ENCODE peak calls at places on chromosomes 4 and X, in seven cellular contexts. A, L, E, I, S, V and B are unnamed samples.

GRCh38 chr4:171876636-171877035 is 63.4 kb downstream of the GALNTL6 start:
- DNase-seq in A (no peak), L (no peak), E (no peak), I (no peak), S (no peak), V (no peak), B (no peak)

GRCh38 chr4:15521442-15522039 is 51.9 kb downstream of the CC2D2A start:
- DNase-seq in A (peak), L (no peak), E (no peak), I (no peak), S (peak), V (no peak), B (no peak)

GRCh38 chr4:106414366-106414765 is 45.8 kb upstream of the GIMD1 start:
- DNase-seq in A (no peak), L (no peak), E (no peak), I (no peak), S (no peak), V (no peak), B (no peak)

GRCh38 chr4:76458829-76459228 is 23.8 kb downstream of the SHROOM3 start:
- DNase-seq in A (no peak), L (peak), E (no peak), I (peak), S (peak), V (no peak), B (no peak)

GRCh38 chrX:146934256-146934655 is 119.7 kb upstream of the CXorf51A start:
- DNase-seq in A (no peak), L (no peak), E (no peak), I (no peak), S (no peak), V (no peak), B (no peak)

GRCh38 chr4:180150818-180151217 is 2092.4 kb upstream of the TENM3 start:
- DNase-seq in A (peak), L (no peak), E (no peak), I (no peak), S (peak), V (peak), B (no peak)

GRCh38 chr4:107751670-107752069 is 31.6 kb upstream of the PAPSS1 start:
- DNase-seq in A (peak), L (no peak), E (no peak), I (no peak), S (peak), V (no peak), B (no peak)

GRCh38 chr4:107993969-107994368 is 4.3 kb downstream of the HADH start:
- DNase-seq in A (no peak), L (no peak), E (no peak), I (no peak), S (no peak), V (no peak), B (no peak)

GRCh38 chr4:150173854-150174398 is 95.7 kb downstream of the DCLK2 start:
- DNase-seq in A (no peak), L (no peak), E (no peak), I (no peak), S (no peak), V (no peak), B (no peak)

GRCh38 chrX:40465735-40466551 is 114.8 kb upstream of the ATP6AP2 start:
- DNase-seq in A (no peak), L (no peak), E (no peak), I (no peak), S (peak), V (no peak), B (no peak)

GRCh38 chrX:153925739-153926593 is at the start of gene ARHGAP4:
- DNase-seq in A (no peak), L (no peak), E (peak), I (peak), S (no peak), V (no peak), B (no peak)

GRCh38 chr4:8858188-8858924 is 13.3 kb downstream of the HMX1 start:
- DNase-seq in A (no peak), L (no peak), E (no peak), I (peak), S (no peak), V (no peak), B (no peak)

GRCh38 chr4:166501941-166502382 is 628.9 kb downstream of the TLL1 start:
- DNase-seq in A (no peak), L (peak), E (peak), I (peak), S (peak), V (peak), B (peak)

GRCh38 chrX:136251042-136251991 is at the start of gene MAP7D3:
- DNase-seq in A (peak), L (peak), E (peak), I (peak), S (peak), V (peak), B (peak)

GRCh38 chrX:94937491-94937890 is 1263.5 kb downstream of the FAM133A start:
- DNase-seq in A (no peak), L (no peak), E (no peak), I (no peak), S (no peak), V (peak), B (no peak)

GRCh38 chr4:56762484-56763250 is 58.8 kb downstream of the SPINK2 start:
- DNase-seq in A (no peak), L (no peak), E (no peak), I (peak), S (no peak), V (no peak), B (no peak)

GRCh38 chrX:119971184-119971583 is 27.6 kb upstream of the NKAP start:
- DNase-seq in A (no peak), L (no peak), E (no peak), I (no peak), S (no peak), V (no peak), B (no peak)

GRCh38 chrX:92209936-92210335 is 430.8 kb downstream of the PCDH11X start:
- DNase-seq in A (no peak), L (no peak), E (peak), I (no peak), S (no peak), V (no peak), B (no peak)

GRCh38 chrX:45762699-45763647 is 562.3 kb upstream of the DIPK2B start:
- DNase-seq in A (no peak), L (no peak), E (no peak), I (no peak), S (peak), V (no peak), B (no peak)

GRCh38 chr4:96162631-96163030 is 322.7 kb downstream of the PDHA2 start:
- DNase-seq in A (no peak), L (no peak), E (no peak), I (no peak), S (peak), V (no peak), B (no peak)
- H2BK5ac ChIP-seq in A (no peak), L (no peak), E (no peak), I (no peak), S (no peak), V (no peak), B (no peak)

DNA sequence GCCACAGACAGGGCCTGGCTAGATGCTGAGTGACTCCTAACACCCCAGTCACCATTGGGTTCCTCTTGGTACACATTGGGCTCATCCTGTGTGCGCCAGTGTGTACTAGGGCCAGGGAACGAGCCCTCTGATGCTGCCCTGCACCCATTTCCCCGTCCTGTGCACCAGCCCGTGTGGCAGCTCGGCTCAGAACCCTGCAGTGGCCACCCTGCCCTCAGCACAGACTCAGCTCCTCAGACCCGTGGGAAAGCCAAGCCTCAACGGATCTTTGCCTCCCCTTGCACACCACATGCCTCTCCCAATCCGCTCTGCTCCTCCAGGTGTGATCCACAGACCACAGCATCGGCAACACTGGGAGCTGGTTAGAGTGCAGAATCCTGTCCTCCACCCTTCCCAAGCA is 38.6 kb downstream of the EVC start:
- DNase-seq in A (no peak), L (no peak), E (no peak), I (no peak), S (no peak), V (no peak), B (peak)
- H3K4me2 ChIP-seq in A (no peak), L (no peak), E (no peak), I (no peak), S (no peak), V (no peak), B (no peak)

GRCh38 chr4:9942139-9942538 is 79.2 kb downstream of the SLC2A9 start:
- DNase-seq in A (no peak), L (no peak), E (no peak), I (no peak), S (no peak), V (no peak), B (no peak)

GRCh38 chr4:9942921-9943600 is 78.2 kb downstream of the SLC2A9 start:
- DNase-seq in A (no peak), L (no peak), E (no peak), I (no peak), S (no peak), V (no peak), B (no peak)

GRCh38 chr4:9946171-9946570 is 75.1 kb downstream of the SLC2A9 start:
- DNase-seq in A (no peak), L (no peak), E (no peak), I (no peak), S (no peak), V (no peak), B (no peak)

GRCh38 chr4:9944431-9945425 is 76.6 kb downstream of the SLC2A9 start:
- DNase-seq in A (no peak), L (no peak), E (no peak), I (no peak), S (no peak), V (peak), B (no peak)

GRCh38 chr4:9943761-9944160 is 77.5 kb downstream of the SLC2A9 start:
- DNase-seq in A (no peak), L (no peak), E (no peak), I (no peak), S (no peak), V (no peak), B (peak)
- H2BK5ac ChIP-seq in A (no peak), L (no peak), E (no peak), I (no peak), S (no peak), V (no peak), B (no peak)

GRCh38 chr4:85055558-85055957 is 89.1 kb upstream of the WDFY3 start:
- DNase-seq in A (no peak), L (no peak), E (no peak), I (no peak), S (no peak), V (no peak), B (no peak)

GRCh38 chr4:85051526-85051925 is 85.0 kb upstream of the WDFY3 start:
- DNase-seq in A (no peak), L (no peak), E (no peak), I (no peak), S (no peak), V (no peak), B (no peak)

DNA sequence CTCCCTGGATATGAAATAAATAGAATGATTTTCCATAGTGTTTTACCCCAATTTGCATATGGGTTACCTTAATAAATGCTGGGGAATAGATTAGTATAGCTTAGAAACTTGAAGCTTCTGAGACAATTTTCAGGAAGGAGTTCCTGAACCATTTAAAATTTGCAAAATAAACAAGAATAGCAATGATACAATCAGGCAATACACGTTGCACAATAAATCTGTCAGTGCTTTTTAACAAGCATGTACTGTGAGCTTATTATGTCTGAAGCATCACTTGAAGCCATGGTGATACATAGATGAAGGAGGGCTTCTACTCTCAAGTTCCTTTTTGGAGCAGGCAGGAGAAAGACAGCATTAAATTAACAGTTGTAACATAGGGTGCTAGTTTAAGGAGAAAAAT is 84.2 kb upstream of the WDFY3 start:
- DNase-seq in A (no peak), L (no peak), E (no peak), I (no peak), S (no peak), V (no peak), B (no peak)
- H3K4me2 ChIP-seq in A (no peak), L (no peak), E (no peak), I (no peak), S (no peak), V (no peak), B (no peak)